ENCODE peak calls at places on chromosomes 13 and 19, in nine cellular contexts. A is central memory CD4-positive, alpha-beta T cell; P is stimulated activated CD4-positive, alpha-beta T cell treated with anti-CD3 and anti-CD28 coated beads, Interleukin-2, amount 100 ng/mL, for 48 hours; F is activated T-cell treated with anti-CD3 and anti-CD28 coated beads for 1 hour; L is WERI-Rb-1; U is memory B cell; B is T-helper 2 cell; Q is endothelial cell; J is tibial artery. H is an unnamed sample.

GRCh38 chr19:2477732-2478191 is 1.8 kb downstream of the GADD45B start:
- DNase-seq in Q (no peak), F (no peak), A (peak), L (no peak), P (no peak), U (peak), B (no peak), J (peak), H (no peak)

GRCh38 chr19:3524075-3524842 is 14.7 kb upstream of the TEKTIP1 start:
- DNase-seq in J (no peak), P (no peak), U (no peak), A (no peak), L (no peak), Q (no peak), F (no peak), B (no peak), H (no peak)

GRCh38 chr13:72875233-72875632 is 93.3 kb downstream of the PIBF1 start:
- DNase-seq in B (no peak), Q (no peak), A (no peak), F (no peak), P (no peak), J (no peak), L (no peak), U (no peak), H (no peak)

GRCh38 chr13:46492946-46493345 is 60.0 kb upstream of the LRCH1 start:
- DNase-seq in A (no peak), B (no peak), L (no peak), Q (peak), P (no peak), U (peak), J (no peak), F (no peak), H (no peak)

GRCh38 chr13:72290962-72291681 is 424.1 kb upstream of the DACH1 start:
- DNase-seq in F (no peak), J (no peak), P (no peak), B (no peak), U (no peak), Q (no peak), A (no peak), L (no peak), H (no peak)

GRCh38 chr19:10255358-10255757 is 3.3 kb downstream of the MRPL4 start:
- DNase-seq in F (no peak), U (no peak), P (no peak), Q (no peak), J (no peak), A (no peak), L (no peak), B (no peak), H (no peak)

GRCh38 chr13:111556496-111556895 is 236.1 kb downstream of the TEX29 start:
- DNase-seq in Q (no peak), U (no peak), J (no peak), B (no peak), P (no peak), A (no peak), F (no peak), L (no peak), H (no peak)

GRCh38 chr19:34480971-34481821 is at the start of gene WTIP:
- DNase-seq in B (no peak), Q (peak), F (no peak), L (peak), P (no peak), U (no peak), A (no peak), J (peak), H (no peak)

GRCh38 chr13:98308525-98308911 is 131.4 kb upstream of the RNF113B start:
- DNase-seq in U (no peak), Q (no peak), P (no peak), A (no peak), L (no peak), B (no peak), F (no peak), J (no peak), H (no peak)

GRCh38 chr19:15251010-15251748 is 18.9 kb upstream of the EPHX3 start:
- DNase-seq in P (no peak), F (no peak), U (no peak), B (no peak), Q (no peak), J (peak), A (no peak), L (no peak), H (no peak)

GRCh38 chr19:55447421-55448174 is 4.5 kb upstream of the SHISA7 start:
- DNase-seq in B (no peak), F (no peak), P (no peak), Q (no peak), L (no peak), J (no peak), U (no peak), A (no peak), H (no peak)

GRCh38 chr13:72998012-72998411 is 60.8 kb upstream of the KLF5 start:
- DNase-seq in B (no peak), P (no peak), U (no peak), F (no peak), J (no peak), A (no peak), Q (no peak), L (no peak), H (no peak)